ENCODE peak calls at places on chromosomes 3 and 15, in nine cellular contexts. V, B, X, D, R, K, H, E and M are unnamed samples.

GRCh38 chr3:187678869-187679268 is 8.7 kb upstream of the SST start:
- DNase-seq in V (peak), B (no peak), X (peak), D (no peak), R (peak), K (no peak), H (peak), E (peak), M (peak)

GRCh38 chr3:148727242-148727641 is 29.5 kb downstream of the AGTR1 start:
- DNase-seq in V (peak), B (no peak), X (no peak), D (no peak), R (no peak), K (no peak), H (peak), E (no peak), M (no peak)

GRCh38 chr3:36893137-36893557 is 51.7 kb downstream of the TRANK1 start:
- DNase-seq in V (no peak), B (no peak), X (no peak), D (no peak), R (peak), K (no peak), H (no peak), E (no peak), M (no peak)

GRCh38 chr3:11290743-11291680 is 18.8 kb downstream of the ATG7 start:
- DNase-seq in V (no peak), B (peak), X (peak), D (no peak), R (no peak), K (no peak), H (no peak), E (peak), M (no peak)

GRCh38 chr15:67931861-67932260 is 92.0 kb upstream of the RNU6-1 start:
- DNase-seq in V (no peak), B (no peak), X (peak), D (no peak), R (no peak), K (no peak), H (no peak), E (no peak), M (no peak)

GRCh38 chr3:188037965-188038581 is 115.9 kb upstream of the LPP start:
- DNase-seq in V (no peak), B (no peak), X (peak), D (no peak), R (no peak), K (no peak), H (no peak), E (no peak), M (no peak)

GRCh38 chr3:101065962-101066361 is 72.7 kb upstream of the ABI3BP start:
- DNase-seq in V (peak), B (no peak), X (peak), D (no peak), R (no peak), K (no peak), H (no peak), E (peak), M (no peak)

GRCh38 chr15:41928637-41929620 is 35.1 kb upstream of the SPTBN5 start:
- DNase-seq in V (no peak), B (no peak), X (no peak), D (peak), R (no peak), K (peak), H (no peak), E (no peak), M (no peak)

GRCh38 chr3:13274874-13275332 is 145.2 kb downstream of the NUP210 start:
- DNase-seq in V (no peak), B (no peak), X (no peak), D (no peak), R (no peak), K (no peak), H (no peak), E (no peak), M (no peak)

GRCh38 chr3:46662771-46663551 is 30.5 kb downstream of the ALS2CL start:
- DNase-seq in V (no peak), B (no peak), X (no peak), D (peak), R (no peak), K (peak), H (no peak), E (no peak), M (peak)

GRCh38 chr3:196995646-196996355 is 27.2 kb upstream of the PIGZ start:
- DNase-seq in V (no peak), B (no peak), X (no peak), D (no peak), R (no peak), K (no peak), H (no peak), E (no peak), M (peak)